ENCODE peak calls at places on chromosomes 2 and 18, in five cellular contexts. One of them, this sample, is unnamed.

GRCh38 chr2:99787011-99787410 is 297.2 kb upstream of the REV1 start:
- ATAC-seq in HepG2: no peak
- ATAC-seq in HCT116: no peak
- ATAC-seq in GM23338: no peak
- ATAC-seq in Panc1: no peak
- ATAC-seq in this sample: no peak

GRCh38 chr2:102048465-102048864 is 56.7 kb downstream of the IL1R2 start:
- ATAC-seq in HepG2: no peak
- ATAC-seq in GM23338: no peak
- ATAC-seq in HCT116: no peak
- ATAC-seq in Panc1: no peak
- ATAC-seq in this sample: peak

GRCh38 chr2:15198051-15198450 is 363.1 kb downstream of the NBAS start:
- ATAC-seq in HepG2: no peak
- ATAC-seq in GM23338: no peak
- ATAC-seq in HCT116: no peak
- ATAC-seq in Panc1: no peak
- ATAC-seq in this sample: no peak

GRCh38 chr2:207993141-207993763 is 32.1 kb downstream of the PLEKHM3 start:
- ATAC-seq in GM23338: no peak
- ATAC-seq in Panc1: no peak
- ATAC-seq in HCT116: no peak
- ATAC-seq in HepG2: no peak
- ATAC-seq in this sample: no peak

GRCh38 chr2:24621779-24622538 is 130.9 kb downstream of the NCOA1 start:
- ATAC-seq in GM23338: no peak
- ATAC-seq in HCT116: no peak
- ATAC-seq in HepG2: no peak
- ATAC-seq in Panc1: no peak
- ATAC-seq in this sample: no peak

GRCh38 chr2:134683561-134684112 is 35.2 kb downstream of the TMEM163 start:
- ATAC-seq in HepG2: peak
- ATAC-seq in GM23338: no peak
- ATAC-seq in Panc1: peak
- ATAC-seq in HCT116: no peak
- ATAC-seq in this sample: no peak

GRCh38 chr18:40851014-40851429 is 1104.0 kb upstream of the PIK3C3 start:
- ATAC-seq in HepG2: no peak
- ATAC-seq in GM23338: no peak
- ATAC-seq in HCT116: no peak
- ATAC-seq in Panc1: no peak
- ATAC-seq in this sample: no peak

GRCh38 chr2:63425079-63425416 is 163.2 kb downstream of the WDPCP start:
- ATAC-seq in HCT116: peak
- ATAC-seq in HepG2: no peak
- ATAC-seq in Panc1: no peak
- ATAC-seq in GM23338: no peak
- ATAC-seq in this sample: no peak

GRCh38 chr18:22370414-22370813 is 47.3 kb downstream of the CTAGE1 start:
- ATAC-seq in HepG2: no peak
- ATAC-seq in GM23338: no peak
- ATAC-seq in HCT116: no peak
- ATAC-seq in Panc1: no peak
- ATAC-seq in this sample: no peak

GRCh38 chr2:164457271-164457670 is 164.0 kb downstream of the GRB14 start:
- ATAC-seq in HCT116: no peak
- ATAC-seq in HepG2: no peak
- ATAC-seq in Panc1: no peak
- ATAC-seq in GM23338: no peak
- ATAC-seq in this sample: no peak

GRCh38 chr2:227325824-227326195 is 759 bp downstream of the MFF start:
- ATAC-seq in HepG2: peak
- ATAC-seq in GM23338: peak
- ATAC-seq in HCT116: peak
- ATAC-seq in Panc1: peak
- ATAC-seq in this sample: peak

GRCh38 chr2:224560549-224560948 is 24.6 kb downstream of the CUL3 start:
- ATAC-seq in Panc1: no peak
- ATAC-seq in HCT116: no peak
- ATAC-seq in GM23338: no peak
- ATAC-seq in HepG2: no peak
- ATAC-seq in this sample: no peak

GRCh38 chr2:220855296-220855695 is 716.8 kb downstream of the EPHA4 start:
- ATAC-seq in GM23338: no peak
- ATAC-seq in HCT116: no peak
- ATAC-seq in Panc1: no peak
- ATAC-seq in HepG2: no peak
- ATAC-seq in this sample: no peak

GRCh38 chr18:25136416-25137132 is 215.4 kb downstream of the ZNF521 start:
- ATAC-seq in Panc1: no peak
- ATAC-seq in HCT116: no peak
- ATAC-seq in HepG2: no peak
- ATAC-seq in GM23338: no peak
- ATAC-seq in this sample: peak

GRCh38 chr2:20451761-20452499 is 5.1 kb downstream of the RHOB start:
- ATAC-seq in Panc1: no peak
- ATAC-seq in HCT116: no peak
- ATAC-seq in GM23338: no peak
- ATAC-seq in HepG2: no peak
- ATAC-seq in this sample: peak

GRCh38 chr2:143950675-143951074 is 569.2 kb downstream of the ZEB2 start:
- ATAC-seq in Panc1: no peak
- ATAC-seq in GM23338: no peak
- ATAC-seq in HepG2: no peak
- ATAC-seq in HCT116: no peak
- ATAC-seq in this sample: no peak

GRCh38 chr2:5510082-5510481 is 182.1 kb upstream of the SOX11 start:
- ATAC-seq in Panc1: no peak
- ATAC-seq in HepG2: no peak
- ATAC-seq in GM23338: no peak
- ATAC-seq in HCT116: no peak
- ATAC-seq in this sample: no peak

GRCh38 chr2:191231995-191232394 is 13.2 kb upstream of the MYO1B start:
- ATAC-seq in GM23338: no peak
- ATAC-seq in HepG2: no peak
- ATAC-seq in HCT116: no peak
- ATAC-seq in Panc1: no peak
- ATAC-seq in this sample: peak

GRCh38 chr2:1721706-1722483 is 22.4 kb downstream of the PXDN start:
- ATAC-seq in HCT116: no peak
- ATAC-seq in Panc1: peak
- ATAC-seq in GM23338: no peak
- ATAC-seq in HepG2: no peak
- ATAC-seq in this sample: peak

GRCh38 chr2:42933824-42934254 is 141.5 kb upstream of the HAAO start:
- ATAC-seq in HCT116: no peak
- ATAC-seq in Panc1: no peak
- ATAC-seq in HepG2: no peak
- ATAC-seq in GM23338: no peak
- ATAC-seq in this sample: no peak

GRCh38 chr18:46821856-46822711 is 65.2 kb upstream of the ST8SIA5 start:
- ATAC-seq in HCT116: no peak
- ATAC-seq in GM23338: no peak
- ATAC-seq in HepG2: no peak
- ATAC-seq in Panc1: no peak
- ATAC-seq in this sample: no peak

GRCh38 chr2:126704434-126705165 is 48.6 kb downstream of the GYPC start:
- ATAC-seq in GM23338: no peak
- ATAC-seq in Panc1: no peak
- ATAC-seq in HepG2: no peak
- ATAC-seq in HCT116: no peak
- ATAC-seq in this sample: no peak

GRCh38 chr18:40452599-40452998 is 1502.4 kb upstream of the PIK3C3 start:
- ATAC-seq in HepG2: no peak
- ATAC-seq in GM23338: no peak
- ATAC-seq in HCT116: no peak
- ATAC-seq in Panc1: no peak
- ATAC-seq in this sample: no peak

GRCh38 chr18:6284761-6285160 is 129.9 kb downstream of the L3MBTL4 start:
- ATAC-seq in HCT116: no peak
- ATAC-seq in HepG2: no peak
- ATAC-seq in GM23338: no peak
- ATAC-seq in Panc1: no peak
- ATAC-seq in this sample: no peak

GRCh38 chr2:16755377-16755776 is 89.7 kb upstream of the CYRIA start:
- ATAC-seq in HCT116: no peak
- ATAC-seq in HepG2: no peak
- ATAC-seq in GM23338: no peak
- ATAC-seq in Panc1: no peak
- ATAC-seq in this sample: peak

GRCh38 chr2:16756831-16757644 is 91.4 kb upstream of the CYRIA start:
- ATAC-seq in HCT116: peak
- ATAC-seq in GM23338: peak
- ATAC-seq in Panc1: peak
- ATAC-seq in HepG2: peak
- ATAC-seq in this sample: peak
- TF ChIP-seq POLR2AphosphoS5 in HCT116: no peak
- TF ChIP-seq POLR2AphosphoS5 in GM23338: no peak
- TF ChIP-seq POLR2AphosphoS5 in Panc1: no peak
- TF ChIP-seq POLR2AphosphoS5 in HepG2: no peak
- TF ChIP-seq POLR2AphosphoS5 in this sample: no peak

DNA sequence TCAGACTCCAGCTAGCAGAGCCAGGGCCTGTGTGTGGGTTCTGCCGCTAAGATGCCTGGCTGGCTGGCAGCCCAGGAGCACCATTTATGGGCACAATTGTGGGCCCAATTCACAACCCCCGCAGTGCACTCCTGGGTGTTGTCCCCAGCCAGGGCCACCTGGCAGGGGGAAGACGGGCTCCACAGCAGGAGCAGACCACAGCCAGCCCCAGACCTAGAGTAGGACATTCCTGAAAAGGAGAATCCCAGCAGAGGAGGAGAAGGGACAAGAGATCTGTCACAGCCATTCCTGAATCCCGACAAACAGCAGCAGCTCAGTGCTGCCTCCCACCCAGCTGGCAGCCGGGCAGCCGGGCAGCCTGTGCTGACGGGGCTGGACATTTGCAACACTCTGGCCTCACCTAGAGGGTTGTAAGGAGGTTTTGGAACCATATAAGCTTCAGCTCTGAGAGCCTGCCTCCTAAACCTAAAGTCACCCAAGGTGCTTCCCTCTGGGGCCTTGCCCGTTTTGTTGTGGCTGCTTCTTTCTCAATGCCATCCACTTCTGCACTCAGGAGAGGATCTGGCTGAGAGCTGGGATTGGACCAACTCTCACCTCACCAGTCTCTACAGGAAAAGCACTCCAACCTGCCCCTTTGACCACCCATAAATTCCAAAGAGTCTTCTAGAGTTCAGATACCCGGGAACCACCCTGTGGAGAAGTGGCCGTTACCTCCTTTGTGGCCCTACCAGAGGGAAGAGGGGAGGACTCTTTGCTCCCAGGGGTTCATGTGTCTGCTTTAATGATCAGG is 4.1 kb upstream of the TMEM177 start:
- ATAC-seq in GM23338: peak
- ATAC-seq in HepG2: peak
- ATAC-seq in Panc1: no peak
- ATAC-seq in HCT116: no peak
- ATAC-seq in this sample: no peak
- TF ChIP-seq CTCF in GM23338: peak
- TF ChIP-seq CTCF in HepG2: peak
- TF ChIP-seq CTCF in Panc1: no peak
- TF ChIP-seq CTCF in HCT116: peak
- TF ChIP-seq CTCF in this sample: no peak

GRCh38 chr2:239275037-239275685 is 125.7 kb downstream of the HDAC4 start:
- ATAC-seq in HCT116: peak
- ATAC-seq in Panc1: peak
- ATAC-seq in HepG2: no peak
- ATAC-seq in GM23338: no peak
- ATAC-seq in this sample: peak
- TF ChIP-seq POLR2AphosphoS5 in HCT116: peak
- TF ChIP-seq POLR2AphosphoS5 in Panc1: no peak
- TF ChIP-seq POLR2AphosphoS5 in HepG2: no peak
- TF ChIP-seq POLR2AphosphoS5 in GM23338: no peak
- TF ChIP-seq POLR2AphosphoS5 in this sample: peak

GRCh38 chr2:187497858-187498463 is 49.9 kb upstream of the CALCRL start:
- ATAC-seq in Panc1: no peak
- ATAC-seq in HepG2: no peak
- ATAC-seq in GM23338: no peak
- ATAC-seq in HCT116: no peak
- ATAC-seq in this sample: no peak
- TF ChIP-seq CTCF in Panc1: peak
- TF ChIP-seq CTCF in HepG2: peak
- TF ChIP-seq CTCF in GM23338: no peak
- TF ChIP-seq CTCF in HCT116: peak
- TF ChIP-seq CTCF in this sample: no peak

DNA sequence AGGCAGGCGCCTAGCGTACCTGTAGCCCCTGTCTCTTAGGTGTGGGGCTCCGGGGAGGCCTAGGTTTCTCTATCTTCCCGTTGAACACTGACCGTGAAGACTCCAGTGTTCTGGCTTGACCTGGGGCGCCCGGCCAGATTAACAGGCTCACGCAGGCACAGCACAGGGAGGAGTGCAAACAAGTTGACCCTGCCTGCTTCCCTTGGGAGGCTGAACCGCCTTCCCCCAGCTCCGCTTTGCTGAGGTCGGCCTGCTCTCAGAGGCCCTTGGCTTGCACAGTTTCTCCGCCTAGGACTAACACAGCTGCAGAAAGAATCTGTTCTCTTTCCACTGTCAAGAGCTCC is 567 bp downstream of the PCYOX1 start:
- ATAC-seq in Panc1: peak
- ATAC-seq in GM23338: peak
- ATAC-seq in HCT116: no peak
- ATAC-seq in HepG2: peak
- ATAC-seq in this sample: peak
- TF ChIP-seq POLR2AphosphoS5 in Panc1: no peak
- TF ChIP-seq POLR2AphosphoS5 in GM23338: no peak
- TF ChIP-seq POLR2AphosphoS5 in HCT116: no peak
- TF ChIP-seq POLR2AphosphoS5 in HepG2: no peak
- TF ChIP-seq POLR2AphosphoS5 in this sample: no peak

This sample was measured in gastroesophageal sphincter.